ENCODE peak calls at places on chromosomes 4 and X, in seven cellular contexts. V is left lung; T is heart left ventricle; N is HepG2; O is A549; Y is heart right ventricle; M is CD8-positive, alpha-beta T cell. P is an unnamed sample. For H3K4me1, the result is how much of the 10 kb centered on the place peaks cover.

GRCh38 chr4:38014421-38014852 is 54.2 kb downstream of the PTTG2 start:
- ATAC-seq in Y (no peak), N (no peak), T (no peak), V (no peak), M (no peak), O (no peak), P (no peak)

GRCh38 chr4:82223715-82224114 is 150.1 kb downstream of the HNRNPD start:
- ATAC-seq in V (peak), Y (peak), T (no peak), M (peak), N (no peak), O (no peak), P (no peak)

GRCh38 chr4:181323061-181323460 is 920.1 kb upstream of the TENM3 start:
- ATAC-seq in N (no peak), Y (no peak), O (no peak), T (no peak), M (no peak), V (no peak), P (no peak)

GRCh38 chr4:1541449-1542225 is 135.4 kb upstream of the NKX1-1 start:
- ATAC-seq in N (no peak), T (peak), V (peak), M (no peak), O (peak), Y (peak), P (peak)

GRCh38 chr4:88106205-88106604 is 52.2 kb downstream of the ABCG2 start:
- ATAC-seq in O (no peak), M (no peak), N (no peak), Y (no peak), V (no peak), T (no peak), P (no peak)

GRCh38 chr4:147709999-147710398 is 21.9 kb upstream of the ARHGAP10 start:
- ATAC-seq in M (no peak), T (no peak), Y (no peak), N (peak), O (peak), V (no peak), P (no peak)

GRCh38 chr4:24799196-24799543 is 3.8 kb downstream of the SOD3 start:
- ATAC-seq in Y (no peak), V (no peak), O (no peak), T (no peak), M (no peak), N (no peak), P (no peak)

GRCh38 chr4:85774489-85774888 is 299.5 kb downstream of the ARHGAP24 start:
- ATAC-seq in O (no peak), T (no peak), N (no peak), M (no peak), Y (no peak), V (no peak), P (no peak)

GRCh38 chr4:101217353-101218031 is 129.8 kb downstream of the PPP3CA start:
- ATAC-seq in Y (no peak), V (peak), T (no peak), M (no peak), N (no peak), O (peak), P (no peak)

GRCh38 chrX:118974908-118975671 is 672 bp downstream of the LONRF3 start:
- ATAC-seq in V (peak), O (peak), M (peak), N (peak), Y (peak), T (no peak), P (peak)

GRCh38 chrX:148609766-148610698 is 109.6 kb downstream of the AFF2 start:
- ATAC-seq in M (no peak), T (no peak), N (no peak), O (no peak), Y (no peak), V (peak), P (no peak)

GRCh38 chr4:146256328-146256727 is 42.0 kb downstream of the REELD1 start:
- ATAC-seq in V (no peak), M (no peak), T (no peak), Y (no peak), O (no peak), N (no peak), P (no peak)

GRCh38 chr4:129708776-129709175 is 612.8 kb downstream of the C4orf33 start:
- ATAC-seq in N (no peak), Y (no peak), V (no peak), T (no peak), M (no peak), O (no peak), P (no peak)

GRCh38 chr4:101807351-101807750 is 16.8 kb downstream of the BANK1 start:
- ATAC-seq in Y (no peak), M (no peak), N (no peak), T (no peak), V (peak), O (no peak), P (no peak)

GRCh38 chrX:10126044-10126443 is 30.7 kb upstream of the CLCN4 start:
- ATAC-seq in T (no peak), O (no peak), N (no peak), M (no peak), Y (no peak), V (peak), P (no peak)

GRCh38 chrX:16185725-16186136 is 18.4 kb downstream of the MAGEB17 start:
- ATAC-seq in N (no peak), O (peak), V (peak), M (no peak), T (no peak), Y (no peak), P (no peak)

GRCh38 chr4:82799006-82799881 is 648 bp upstream of the SCD5 start:
- ATAC-seq in M (peak), Y (no peak), O (peak), N (peak), T (peak), V (peak), P (no peak)

GRCh38 chr4:34422472-34422871 is 1821.8 kb downstream of the ARAP2 start:
- ATAC-seq in M (no peak), T (no peak), N (no peak), O (no peak), V (no peak), Y (no peak), P (no peak)

GRCh38 chrX:49269768-49270248 is at the start of gene PPP1R3F:
- ATAC-seq in T (no peak), M (peak), N (no peak), V (peak), O (peak), Y (no peak), P (peak)

GRCh38 chr4:39406763-39407583 is at the start of gene KLB:
- ATAC-seq in M (no peak), Y (no peak), N (peak), V (peak), T (no peak), O (peak), P (no peak)

GRCh38 chr4:112563431-112564200 is 47.6 kb upstream of the NEUROG2 start:
- ATAC-seq in T (no peak), N (no peak), V (no peak), M (no peak), Y (no peak), O (no peak), P (no peak)

GRCh38 chrX:22081475-22082092 is 49.5 kb downstream of the PHEX start:
- ATAC-seq in M (no peak), T (no peak), O (peak), Y (no peak), N (peak), V (peak), P (no peak)

GRCh38 chr4:76989391-76990061 is 40.0 kb downstream of the SEPTIN11 start:
- ATAC-seq in M (peak), T (no peak), V (peak), Y (no peak), O (no peak), N (no peak), P (no peak)

GRCh38 chr4:107966903-107967302 is 22.8 kb upstream of the HADH start:
- ATAC-seq in N (no peak), M (no peak), T (no peak), Y (no peak), O (no peak), V (no peak), P (no peak)

GRCh38 chrX:32176510-32176909 is 1034.8 kb downstream of the DMD start:
- ATAC-seq in O (no peak), V (no peak), N (no peak), Y (no peak), T (no peak), M (no peak), P (no peak)

GRCh38 chr4:120699354-120699753 is 223.2 kb downstream of the PRDM5 start:
- ATAC-seq in V (no peak), T (peak), N (no peak), O (no peak), M (no peak), Y (peak), P (no peak)

GRCh38 chr4:89289312-89289711 is 18.3 kb downstream of the GPRIN3 start:
- ATAC-seq in N (no peak), T (no peak), V (no peak), Y (no peak), M (no peak), O (no peak), P (no peak)

GRCh38 chrX:130097507-130098201 is 12.6 kb downstream of the ELF4 start:
- ATAC-seq in Y (peak), N (peak), M (peak), O (peak), V (peak), T (no peak), P (peak)

GRCh38 chrX:100948557-100948956 is 19.8 kb upstream of the XKRX start:
- ATAC-seq in T (no peak), O (no peak), V (no peak), Y (no peak), N (no peak), M (no peak), P (no peak)

GRCh38 chr4:128782076-128782715 is 27.3 kb upstream of the JADE1 start:
- ATAC-seq in M (peak), O (peak), V (peak), T (peak), Y (peak), N (peak), P (peak)

GRCh38 chr4:109576462-109576861 is 16.4 kb downstream of the MCUB start:
- ATAC-seq in T (no peak), N (no peak), O (no peak), V (peak), Y (peak), M (no peak), P (peak)

GRCh38 chrX:19849433-19850190 is 37.8 kb downstream of the SH3KBP1 start:
- ATAC-seq in O (no peak), Y (no peak), T (no peak), N (no peak), V (no peak), M (no peak), P (no peak)

GRCh38 chr4:121736735-121737351 is 28.1 kb downstream of the SMIM43 start:
- ATAC-seq in O (peak), T (no peak), V (peak), N (peak), Y (no peak), M (no peak), P (peak)

GRCh38 chr4:147760176-147760575 is 28.3 kb downstream of the ARHGAP10 start:
- ATAC-seq in V (peak), T (no peak), M (no peak), O (peak), N (no peak), Y (no peak), P (no peak)

GRCh38 chr4:99759988-99760387 is 56.6 kb upstream of the DAPP1 start:
- ATAC-seq in O (no peak), Y (no peak), N (no peak), T (no peak), V (no peak), M (no peak), P (no peak)

GRCh38 chr4:99762728-99763127 is 53.9 kb upstream of the DAPP1 start:
- ATAC-seq in N (no peak), Y (no peak), V (no peak), T (no peak), M (no peak), O (no peak), P (no peak)

GRCh38 chr4:99755223-99755944 is 61.2 kb upstream of the DAPP1 start:
- ATAC-seq in N (no peak), M (no peak), T (peak), O (no peak), V (peak), Y (no peak), P (no peak)

GRCh38 chr4:99763635-99764101 is 53.0 kb upstream of the DAPP1 start:
- ATAC-seq in M (no peak), Y (no peak), O (peak), V (peak), N (no peak), T (no peak), P (peak)

DNA sequence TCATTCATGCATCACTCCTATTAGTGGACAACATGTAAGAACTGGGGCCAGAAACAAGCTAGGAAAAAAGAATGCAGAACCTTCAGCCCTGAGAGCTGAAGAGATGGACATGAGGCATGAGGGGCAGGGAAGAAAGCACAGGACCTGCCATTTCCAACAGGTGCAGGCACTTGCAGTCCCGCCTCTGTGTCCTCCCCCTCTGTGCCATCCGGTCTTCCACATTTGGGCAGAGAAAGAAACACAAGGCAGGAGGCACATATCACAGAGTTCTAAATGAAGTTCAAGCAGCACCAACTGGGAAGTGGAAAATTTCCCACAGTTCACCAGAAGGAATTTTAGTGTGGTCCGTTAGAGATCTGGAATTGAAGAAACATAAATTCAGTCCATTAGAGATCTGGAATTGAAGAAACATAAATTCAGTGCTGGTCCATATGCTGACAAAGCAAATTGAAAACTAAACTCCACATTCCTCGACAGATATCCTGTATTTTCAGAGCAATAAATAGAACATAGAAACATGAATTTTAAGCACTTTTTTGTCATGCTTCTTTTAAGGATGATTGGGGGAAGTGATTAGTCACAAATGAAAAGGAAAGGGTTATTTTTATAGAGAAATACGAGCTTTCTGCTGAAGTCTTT is 57.2 kb upstream of the DAPP1 start:
- ATAC-seq in V (no peak), M (no peak), N (no peak), O (no peak), T (no peak), Y (no peak), P (no peak)
- H3K4me1 ChIP-seq in V (under half), M (under half), N (under half), O (under half), T (under half), Y (under half), P (under half)

DNA sequence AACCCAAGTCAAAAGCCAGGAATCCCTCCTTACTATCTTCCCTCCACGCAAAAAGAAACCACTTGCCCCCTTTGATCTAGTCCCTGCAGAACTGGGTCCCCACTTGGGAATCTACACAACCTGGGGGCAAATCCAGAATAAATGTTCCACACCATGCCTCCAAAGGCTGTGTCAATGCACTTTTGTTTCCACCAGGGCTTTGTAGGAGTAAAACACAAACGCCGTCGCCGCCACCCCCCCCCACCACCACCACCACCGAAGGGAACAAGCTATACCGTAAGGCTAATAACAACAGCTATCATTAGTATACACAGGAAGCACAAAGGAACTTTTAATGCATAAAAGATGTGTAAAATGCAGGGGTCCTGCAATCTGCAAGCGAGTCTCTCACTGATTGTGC is 13.3 kb downstream of the BCOR start:
- ATAC-seq in Y (no peak), N (no peak), O (no peak), M (no peak), T (no peak), V (no peak), P (no peak)
- H3K4me1 ChIP-seq in Y (under half), N (half or more), O (under half), M (half or more), T (under half), V (under half), P (under half)

DNA sequence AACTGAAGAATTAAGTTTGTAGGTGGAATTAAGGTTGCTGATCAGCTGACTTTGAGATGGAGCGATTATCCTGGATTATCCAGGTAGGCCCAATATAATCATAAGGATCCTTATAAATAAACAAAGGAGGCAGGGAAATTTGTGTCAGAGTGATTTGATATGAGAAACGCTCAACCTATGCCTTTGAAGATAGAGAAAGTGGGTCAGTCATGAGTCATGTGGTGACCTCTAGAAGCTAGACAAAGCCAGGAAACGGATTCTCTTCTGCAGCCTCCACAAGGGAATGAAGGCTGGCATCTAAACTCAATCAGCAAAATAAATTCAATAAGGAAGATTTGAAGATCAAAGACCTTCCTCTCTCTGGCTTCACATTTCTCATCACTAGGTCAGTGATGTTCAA is 41.5 kb upstream of the SMIM10 start:
- ATAC-seq in O (peak), Y (no peak), V (no peak), T (no peak), N (peak), M (no peak), P (no peak)
- H3K4me1 ChIP-seq in O (under half), Y (under half), V (under half), T (under half), N (under half), M (under half), P (under half)

DNA sequence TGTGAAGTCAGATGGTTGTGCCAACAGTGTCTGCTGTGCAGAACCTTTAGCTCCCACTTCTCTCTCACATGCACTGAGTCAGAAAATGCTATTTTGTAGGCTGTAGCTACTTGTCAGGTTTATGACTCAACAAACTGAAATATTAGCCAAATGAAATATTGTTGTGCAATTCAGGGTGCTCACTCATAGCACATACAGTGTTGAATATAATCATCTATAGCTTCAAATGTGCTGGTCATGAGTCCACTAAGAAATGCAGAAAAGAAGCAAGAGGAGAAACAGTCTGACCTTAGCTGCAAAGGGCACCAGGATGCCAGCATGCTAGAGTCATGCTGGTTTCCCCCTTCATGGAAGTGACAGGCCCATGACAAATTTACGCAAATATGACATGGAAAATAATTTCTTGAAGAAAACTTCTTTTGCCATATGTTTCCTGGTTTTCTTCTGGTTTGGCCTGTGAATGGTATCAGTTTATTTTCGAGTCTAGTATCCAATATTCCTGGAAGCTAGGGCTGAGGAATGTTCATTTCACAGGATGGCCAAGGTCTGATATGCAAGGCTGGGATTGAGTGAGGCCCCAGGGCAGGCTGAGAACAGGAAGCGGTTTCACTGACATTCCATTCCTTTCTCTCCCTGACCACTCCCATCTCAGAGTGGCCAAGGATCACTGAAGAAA is 10.3 kb upstream of the CXCL2 start:
- ATAC-seq in O (peak), N (no peak), M (no peak), Y (peak), V (peak), T (peak), P (peak)
- H3K4me1 ChIP-seq in O (half or more), N (under half), M (under half), Y (half or more), V (under half), T (under half), P (under half)

GRCh38 chr4:94714360-94714759 is 43.4 kb upstream of the BMPR1B start:
- ATAC-seq in V (no peak), O (no peak), Y (no peak), N (no peak), T (no peak), M (no peak), P (no peak)
- H3K4me1 ChIP-seq in V (under half), O (under half), Y (under half), N (under half), T (under half), M (under half), P (under half)